ENCODE peak calls at places on chromosomes 11 and 22, in four cellular contexts. One of them, this sample, is unnamed.

GRCh38 chr11:121890377-121890776 is 225.6 kb downstream of the BLID start:
- DNase-seq in KG1: no peak
- DNase-seq in NAMALWA: no peak
- DNase-seq in mesendoderm: no peak
- DNase-seq in this sample: peak

GRCh38 chr22:20503816-20504215 is 3.6 kb upstream of the MED15 start:
- DNase-seq in NAMALWA: no peak
- DNase-seq in mesendoderm: no peak
- DNase-seq in KG1: no peak
- DNase-seq in this sample: peak

GRCh38 chr11:62395885-62396778 is 22.7 kb upstream of the SCGB1A1 start:
- DNase-seq in mesendoderm: no peak
- DNase-seq in NAMALWA: no peak
- DNase-seq in KG1: no peak
- DNase-seq in this sample: no peak

GRCh38 chr11:119615003-119615878 is 113.8 kb downstream of the NECTIN1 start:
- DNase-seq in mesendoderm: peak
- DNase-seq in NAMALWA: no peak
- DNase-seq in KG1: no peak
- DNase-seq in this sample: peak

GRCh38 chr11:8227156-8228152 is 36.2 kb downstream of the LMO1 start:
- DNase-seq in KG1: no peak
- DNase-seq in NAMALWA: no peak
- DNase-seq in mesendoderm: peak
- DNase-seq in this sample: peak

GRCh38 chr11:121106812-121107211 is 5.8 kb downstream of the TECTA start:
- DNase-seq in NAMALWA: no peak
- DNase-seq in KG1: no peak
- DNase-seq in mesendoderm: no peak
- DNase-seq in this sample: peak

GRCh38 chr22:45744442-45744841 is 72.8 kb downstream of the ATXN10 start:
- DNase-seq in mesendoderm: no peak
- DNase-seq in KG1: no peak
- DNase-seq in NAMALWA: no peak
- DNase-seq in this sample: no peak

GRCh38 chr22:41498322-41498721 is 29.4 kb downstream of the ACO2 start:
- DNase-seq in mesendoderm: no peak
- DNase-seq in NAMALWA: no peak
- DNase-seq in KG1: no peak
- DNase-seq in this sample: no peak

GRCh38 chr22:24176040-24176439 is 5.2 kb upstream of the SUSD2 start:
- DNase-seq in KG1: no peak
- DNase-seq in NAMALWA: no peak
- DNase-seq in mesendoderm: no peak
- DNase-seq in this sample: no peak

GRCh38 chr11:43880640-43881159 is at the start of gene ALKBH3:
- DNase-seq in mesendoderm: peak
- DNase-seq in KG1: peak
- DNase-seq in NAMALWA: no peak
- DNase-seq in this sample: peak

GRCh38 chr22:30238661-30239420 is 7.7 kb downstream of the LIF start:
- DNase-seq in NAMALWA: no peak
- DNase-seq in KG1: no peak
- DNase-seq in mesendoderm: peak
- DNase-seq in this sample: peak

GRCh38 chr11:13334068-13334785 is 56.6 kb downstream of the BMAL1 start:
- DNase-seq in KG1: no peak
- DNase-seq in NAMALWA: no peak
- DNase-seq in mesendoderm: no peak
- DNase-seq in this sample: no peak

GRCh38 chr11:65435330-65435931 is 12.8 kb downstream of the NEAT1 start:
- DNase-seq in mesendoderm: no peak
- DNase-seq in NAMALWA: no peak
- DNase-seq in KG1: no peak
- DNase-seq in this sample: peak

GRCh38 chr11:36009469-36009868 is 65.6 kb downstream of the LDLRAD3 start:
- DNase-seq in NAMALWA: no peak
- DNase-seq in mesendoderm: no peak
- DNase-seq in KG1: no peak
- DNase-seq in this sample: peak

GRCh38 chr11:67022961-67023956 is at the start of gene SYT12:
- DNase-seq in NAMALWA: no peak
- DNase-seq in KG1: no peak
- DNase-seq in mesendoderm: no peak
- DNase-seq in this sample: no peak

GRCh38 chr11:106988151-106988806 is 30.0 kb downstream of the GUCY1A2 start:
- DNase-seq in NAMALWA: peak
- DNase-seq in mesendoderm: no peak
- DNase-seq in KG1: no peak
- DNase-seq in this sample: peak

GRCh38 chr11:95264881-95265280 is 33.9 kb upstream of the SESN3 start:
- DNase-seq in KG1: no peak
- DNase-seq in NAMALWA: no peak
- DNase-seq in mesendoderm: no peak
- DNase-seq in this sample: no peak

GRCh38 chr11:116911981-116912734 is 74.7 kb upstream of the APOA1 start:
- DNase-seq in KG1: no peak
- DNase-seq in NAMALWA: no peak
- DNase-seq in mesendoderm: no peak
- DNase-seq in this sample: no peak

This sample was measured in A172.